ENCODE peak calls at places on chromosomes 16 and 17, in six cellular contexts. M is right cardiac atrium; Q is colonic mucosa; F is fibroblast of lung; J is CD4-positive, alpha-beta memory T cell; H is caudate nucleus. P is an unnamed sample.

GRCh38 chr16:914453-914852 is 56.3 kb downstream of the LMF1 start:
- DNase-seq in M (no peak), Q (no peak), F (peak), J (no peak), H (no peak), P (no peak)

GRCh38 chr17:28004344-28004743 is 38.1 kb upstream of the NLK start:
- DNase-seq in M (no peak), Q (no peak), F (no peak), J (peak), H (no peak), P (no peak)

GRCh38 chr17:55577687-55578086 is 66.4 kb upstream of the SMIM36 start:
- DNase-seq in M (peak), Q (no peak), F (peak), J (peak), H (no peak), P (no peak)

GRCh38 chr16:5323284-5323683 is 225.7 kb upstream of the EEF2KMT start:
- DNase-seq in M (no peak), Q (no peak), F (peak), J (no peak), H (no peak), P (no peak)

GRCh38 chr16:2775765-2776499 is 1.1 kb downstream of the ELOB start:
- DNase-seq in M (no peak), Q (no peak), F (no peak), J (no peak), H (no peak), P (no peak)

GRCh38 chr16:3020247-3020603 is at the start of gene TNFRSF12A:
- DNase-seq in M (peak), Q (peak), F (peak), J (peak), H (no peak), P (no peak)

GRCh38 chr17:39676198-39676819 is 8.1 kb downstream of the PNMT start:
- DNase-seq in M (peak), Q (peak), F (no peak), J (peak), H (no peak), P (no peak)

GRCh38 chr17:77619851-77620250 is 338.7 kb upstream of the TNRC6C start:
- DNase-seq in M (no peak), Q (no peak), F (peak), J (no peak), H (no peak), P (no peak)

GRCh38 chr17:9672691-9673090 is 27.4 kb downstream of the USP43 start:
- DNase-seq in M (no peak), Q (no peak), F (no peak), J (no peak), H (no peak), P (no peak)

GRCh38 chr16:8720080-8720966 is 45.9 kb downstream of the ABAT start:
- DNase-seq in M (peak), Q (no peak), F (peak), J (no peak), H (no peak), P (peak)

GRCh38 chr17:62965149-62965648 is 836 bp upstream of the TANC2 start:
- DNase-seq in M (no peak), Q (no peak), F (peak), J (peak), H (no peak), P (no peak)

GRCh38 chr16:23119570-23119969 is 29.7 kb downstream of the USP31 start:
- DNase-seq in M (no peak), Q (no peak), F (peak), J (no peak), H (no peak), P (no peak)

GRCh38 chr17:73976676-73977521 is 226.6 kb upstream of the RPL38 start:
- DNase-seq in M (peak), Q (no peak), F (peak), J (no peak), H (no peak), P (no peak)

GRCh38 chr17:74742153-74742515 is 5.1 kb downstream of the RAB37 start:
- DNase-seq in M (peak), Q (no peak), F (no peak), J (no peak), H (no peak), P (no peak)

GRCh38 chr17:30565073-30565935 is 88.1 kb downstream of the GOSR1 start:
- DNase-seq in M (no peak), Q (no peak), F (no peak), J (no peak), H (no peak), P (no peak)

GRCh38 chr17:76497979-76498885 is 3.0 kb downstream of the RHBDF2 start:
- DNase-seq in M (peak), Q (peak), F (peak), J (no peak), H (no peak), P (peak)

GRCh38 chr17:71071837-71072236 is 902.5 kb downstream of the KCNJ2 start:
- DNase-seq in M (no peak), Q (no peak), F (peak), J (no peak), H (no peak), P (no peak)

GRCh38 chr16:63568184-63568583 is 1531.9 kb upstream of the CDH8 start:
- DNase-seq in M (no peak), Q (no peak), F (no peak), J (no peak), H (no peak), P (no peak)

GRCh38 chr16:11665071-11665491 is 3.2 kb upstream of the SNN start:
- DNase-seq in M (peak), Q (no peak), F (no peak), J (peak), H (no peak), P (no peak)

GRCh38 chr16:19095699-19096098 is 18.1 kb upstream of the ITPRIPL2 start:
- DNase-seq in M (no peak), Q (no peak), F (peak), J (no peak), H (no peak), P (no peak)

GRCh38 chr16:81808933-81809480 is 29.9 kb downstream of the PLCG2 start:
- DNase-seq in M (no peak), Q (no peak), F (no peak), J (no peak), H (no peak), P (no peak)

GRCh38 chr17:75039238-75039637 is 7.5 kb downstream of the ATP5PD start:
- DNase-seq in M (no peak), Q (no peak), F (no peak), J (no peak), H (no peak), P (no peak)

GRCh38 chr16:1089822-1090619 is 6.0 kb downstream of the C1QTNF8 start:
- DNase-seq in M (peak), Q (peak), F (no peak), J (no peak), H (no peak), P (no peak)

GRCh38 chr17:31513731-31514427 is 122.4 kb downstream of the RAB11FIP4 start:
- DNase-seq in M (peak), Q (no peak), F (no peak), J (no peak), H (no peak), P (no peak)

GRCh38 chr16:87096746-87097145 is 220.4 kb downstream of the C16orf95 start:
- DNase-seq in M (no peak), Q (no peak), F (no peak), J (no peak), H (no peak), P (no peak)

GRCh38 chr16:89013692-89014455 is 36.9 kb upstream of the CBFA2T3 start:
- DNase-seq in M (peak), Q (no peak), F (no peak), J (no peak), H (no peak), P (no peak)

GRCh38 chr17:58332720-58333395 is 4.3 kb upstream of the TSPOAP1 start:
- DNase-seq in M (no peak), Q (no peak), F (no peak), J (no peak), H (no peak), P (no peak)

GRCh38 chr16:79810449-79811189 is 210.1 kb upstream of the MAF start:
- DNase-seq in M (no peak), Q (no peak), F (peak), J (no peak), H (no peak), P (no peak)

GRCh38 chr17:46722662-46723285 is 95.7 kb downstream of the WNT3 start:
- DNase-seq in M (no peak), Q (no peak), F (peak), J (no peak), H (no peak), P (no peak)

GRCh38 chr17:55086635-55087058 is 118.1 kb downstream of the STXBP4 start:
- DNase-seq in M (no peak), Q (no peak), F (peak), J (no peak), H (no peak), P (no peak)

GRCh38 chr17:1627987-1628855 is at the start of gene SLC43A2:
- DNase-seq in M (peak), Q (peak), F (peak), J (peak), H (peak), P (peak)

GRCh38 chr17:30117548-30118155 is 1.0 kb downstream of the NSRP1 start:
- DNase-seq in M (no peak), Q (no peak), F (peak), J (no peak), H (no peak), P (no peak)

GRCh38 chr16:1787056-1787321 is 4.2 kb downstream of the NUBP2 start:
- DNase-seq in M (no peak), Q (no peak), F (no peak), J (no peak), H (no peak), P (no peak)

GRCh38 chr16:86951831-86952598 is 365.2 kb downstream of the C16orf95 start:
- DNase-seq in M (no peak), Q (no peak), F (peak), J (no peak), H (no peak), P (no peak)

GRCh38 chr16:83992624-83993023 is 24.6 kb downstream of the NECAB2 start:
- DNase-seq in M (peak), Q (no peak), F (peak), J (no peak), H (no peak), P (peak)

GRCh38 chr17:16988749-16989229 is 16.9 kb upstream of the TNFRSF13B start:
- DNase-seq in M (no peak), Q (no peak), F (peak), J (no peak), H (no peak), P (no peak)

GRCh38 chr16:11432856-11433395 is 87.7 kb downstream of the RMI2 start:
- DNase-seq in M (no peak), Q (no peak), F (no peak), J (no peak), H (no peak), P (no peak)

GRCh38 chr16:8182761-8183160 is 407.6 kb downstream of the TMEM114 start:
- DNase-seq in M (no peak), Q (no peak), F (no peak), J (no peak), H (no peak), P (no peak)

GRCh38 chr17:9175700-9176467 is 154.6 kb downstream of the NTN1 start:
- DNase-seq in M (no peak), Q (no peak), F (peak), J (no peak), H (no peak), P (no peak)

DNA sequence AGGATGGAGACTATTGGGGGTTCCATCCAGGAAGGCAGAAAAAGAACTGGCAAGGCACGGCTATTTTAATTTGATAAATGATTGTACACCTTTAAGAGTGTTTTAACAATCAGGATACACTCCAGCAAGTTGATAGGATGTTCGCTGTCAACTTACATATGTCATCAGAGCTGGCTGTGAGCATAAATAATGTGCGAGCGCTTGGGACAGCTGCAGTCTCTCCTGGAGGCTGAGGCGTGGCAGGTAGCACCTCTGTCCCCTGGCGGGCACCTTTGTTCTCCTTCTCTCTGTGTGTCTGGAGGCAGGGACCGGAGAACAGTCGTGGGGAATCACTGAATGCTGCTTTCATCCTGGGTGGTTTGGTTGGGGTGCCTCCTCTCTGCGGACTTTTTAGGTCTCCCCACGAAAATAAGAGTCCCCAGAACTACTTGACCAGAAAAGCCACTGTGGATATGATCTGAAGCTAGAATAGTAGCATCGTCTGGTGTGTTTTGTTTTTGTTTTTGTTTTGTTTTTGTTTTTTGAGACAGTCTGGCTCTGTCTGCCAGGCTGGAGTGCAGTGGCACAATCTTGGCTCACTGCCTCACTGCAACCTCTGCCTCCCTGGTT is 9.4 kb downstream of the BAHCC1 start:
- DNase-seq in M (no peak), Q (peak), F (no peak), J (no peak), H (no peak), P (no peak)
- H3K27ac ChIP-seq in M (peak), Q (peak), F (peak), J (no peak), H (no peak), P (no peak)

GRCh38 chr17:11940904-11941303 is 56.4 kb downstream of the ZNF18 start:
- DNase-seq in M (no peak), Q (no peak), F (no peak), J (no peak), H (no peak), P (no peak)

GRCh38 chr17:11948791-11949190 is 48.5 kb downstream of the ZNF18 start:
- DNase-seq in M (peak), Q (no peak), F (peak), J (no peak), H (no peak), P (peak)

GRCh38 chr17:11944587-11944986 is 52.7 kb downstream of the ZNF18 start:
- DNase-seq in M (no peak), Q (no peak), F (peak), J (no peak), H (no peak), P (no peak)

DNA sequence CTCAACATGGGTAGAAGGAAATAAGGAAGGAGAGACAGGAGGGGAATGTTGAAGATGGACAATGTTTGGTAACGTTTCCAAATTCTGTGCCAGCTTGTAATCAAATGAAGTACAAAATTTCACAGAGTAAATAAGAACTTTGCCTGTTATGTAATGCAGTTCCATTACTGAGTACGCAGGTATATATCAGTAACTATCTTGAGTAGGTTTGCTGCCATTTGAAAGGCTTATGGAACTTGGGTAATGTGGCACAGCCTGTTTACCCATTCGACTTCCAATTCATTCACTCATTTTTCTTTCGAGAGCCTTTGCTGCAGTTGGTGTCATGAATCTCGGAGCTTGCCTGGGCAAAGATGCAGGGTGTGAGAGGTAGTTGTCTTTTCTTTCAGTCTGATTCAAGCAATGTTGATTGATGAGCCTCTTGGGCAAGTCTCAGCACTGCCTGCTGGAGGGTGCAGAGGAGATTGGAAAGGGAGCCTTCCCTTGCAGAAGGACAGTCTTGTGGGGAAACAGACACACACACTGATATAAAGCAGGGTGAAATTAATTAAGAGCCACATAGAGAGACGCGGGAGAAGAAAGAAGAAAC is 53.4 kb downstream of the ZNF18 start:
- DNase-seq in M (no peak), Q (no peak), F (no peak), J (no peak), H (no peak), P (no peak)
- H3K27ac ChIP-seq in M (no peak), Q (no peak), F (no peak), J (no peak), H (no peak), P (no peak)

GRCh38 chr17:337866-338265 is 14.7 kb downstream of the RPH3AL start:
- DNase-seq in M (no peak), Q (no peak), F (no peak), J (no peak), H (no peak), P (no peak)
- H3K27ac ChIP-seq in M (no peak), Q (no peak), F (no peak), J (no peak), H (no peak), P (no peak)

GRCh38 chr17:81422776-81423697 is 27.8 kb downstream of the BAHCC1 start:
- DNase-seq in M (peak), Q (no peak), F (peak), J (no peak), H (no peak), P (peak)

GRCh38 chr17:81420769-81421462 is 25.7 kb downstream of the BAHCC1 start:
- DNase-seq in M (peak), Q (no peak), F (peak), J (no peak), H (peak), P (peak)

GRCh38 chr17:81424151-81424550 is 28.9 kb downstream of the BAHCC1 start:
- DNase-seq in M (no peak), Q (no peak), F (no peak), J (no peak), H (no peak), P (no peak)

GRCh38 chr17:81424613-81425017 is 29.4 kb downstream of the BAHCC1 start:
- DNase-seq in M (no peak), Q (no peak), F (no peak), J (no peak), H (no peak), P (no peak)

DNA sequence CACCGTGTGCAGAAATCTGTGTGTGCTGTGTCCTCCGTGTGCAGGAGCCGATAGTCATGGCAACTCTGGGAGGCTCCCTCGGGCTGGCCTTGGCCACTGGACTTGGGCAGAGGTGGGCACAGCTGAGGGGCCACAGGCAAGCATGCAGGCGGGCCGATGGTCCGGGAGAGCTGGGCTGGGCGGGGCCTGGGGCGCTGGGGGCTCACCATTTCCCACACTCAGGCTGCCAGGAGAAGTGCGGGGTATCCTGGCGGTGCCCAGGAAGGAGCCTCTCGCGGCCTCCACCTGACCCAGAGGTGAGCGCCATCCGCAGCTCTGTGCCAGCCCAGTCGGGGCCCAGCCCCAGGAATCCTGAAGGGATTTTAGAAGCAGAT is 28.4 kb downstream of the BAHCC1 start:
- DNase-seq in M (no peak), Q (no peak), F (no peak), J (no peak), H (no peak), P (no peak)
- H3K27ac ChIP-seq in M (no peak), Q (peak), F (peak), J (no peak), H (no peak), P (no peak)

DNA sequence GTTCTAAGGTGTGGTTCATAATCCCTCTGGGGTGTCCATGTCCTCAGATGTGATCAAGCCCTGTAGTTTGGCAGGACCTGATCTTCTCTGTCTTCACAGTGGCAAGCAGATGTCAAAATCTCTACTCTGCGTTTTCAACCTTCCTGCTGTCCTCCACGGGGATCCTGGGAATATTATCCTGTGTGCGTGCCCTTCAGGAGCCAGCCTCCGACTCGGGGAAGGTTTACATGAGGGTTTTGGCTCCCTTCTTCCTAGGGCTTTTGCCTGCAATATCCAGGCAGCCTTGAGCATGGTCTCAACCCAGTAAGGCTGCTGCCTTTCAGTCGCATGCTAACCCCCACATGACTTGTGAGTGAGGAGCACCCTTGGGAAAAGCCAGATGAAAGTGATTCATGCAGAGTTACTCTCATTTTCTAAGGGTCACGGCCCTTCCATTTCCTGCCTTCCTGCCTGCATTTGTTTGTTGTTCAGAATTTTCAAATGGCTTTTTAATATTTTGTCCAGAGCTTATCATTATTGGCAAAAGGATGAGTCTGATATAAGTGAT is 202.2 kb upstream of the CHMP6 start:
- DNase-seq in M (no peak), Q (no peak), F (peak), J (no peak), H (no peak), P (no peak)
- H3K27ac ChIP-seq in M (no peak), Q (peak), F (peak), J (peak), H (no peak), P (no peak)

DNA sequence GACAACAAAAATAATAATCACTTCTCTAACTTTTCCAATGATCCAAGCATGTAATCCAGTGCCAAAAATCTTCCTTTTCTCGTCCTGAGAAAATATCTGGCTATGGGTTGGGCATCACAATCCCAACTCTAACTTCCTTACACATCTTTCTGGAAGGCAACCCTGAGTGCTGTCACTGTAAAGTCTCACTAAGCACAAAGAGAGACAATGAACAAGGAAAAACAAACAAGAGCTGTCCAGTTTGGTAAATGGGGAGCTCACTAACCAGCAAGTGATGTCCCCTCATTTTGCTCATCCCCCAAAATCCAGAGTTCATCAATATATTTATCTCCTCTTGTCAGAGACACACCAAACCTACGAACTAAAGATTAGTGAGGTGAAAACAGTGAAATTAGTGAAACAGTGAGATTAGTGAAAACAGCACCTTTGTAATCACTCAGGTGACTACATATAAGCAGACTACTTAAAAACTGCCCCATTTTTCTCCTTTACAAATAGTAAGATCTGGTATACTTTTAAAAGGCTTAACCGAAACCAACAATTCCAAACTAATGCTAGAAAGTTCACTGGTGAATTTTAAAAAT is 5.4 kb downstream of the USP32 start:
- DNase-seq in M (no peak), Q (no peak), F (no peak), J (no peak), H (no peak), P (no peak)
- H3K27ac ChIP-seq in M (no peak), Q (peak), F (no peak), J (no peak), H (peak), P (no peak)

P was measured in substantia nigra.